ENCODE peak calls at places on chromosome 21, in five cellular contexts. Q, Z, G, B and R are unnamed samples.

GRCh38 chr21:43884012-43884860 is 19.2 kb downstream of the AGPAT3 start:
- DNase-seq in Q (peak; percentile 22), Z (no peak), G (peak; percentile 62), B (no peak), R (no peak)

GRCh38 chr21:46569071-46569470 is 35.8 kb downstream of the S100B start:
- DNase-seq in Q (peak; percentile 5), Z (no peak), G (peak; percentile 5), B (no peak), R (no peak)

GRCh38 chr21:45427331-45428271 is 22.6 kb downstream of the COL18A1 start:
- DNase-seq in Q (peak; percentile 82), Z (peak; percentile 74), G (peak; percentile 92), B (no peak), R (peak; percentile 61)

GRCh38 chr21:42777757-42778344 is 101.5 kb downstream of the WDR4 start:
- DNase-seq in Q (no peak), Z (peak; percentile 39), G (no peak), B (no peak), R (no peak)

GRCh38 chr21:34642211-34643075 is 26.4 kb upstream of the CLIC6 start:
- DNase-seq in Q (peak; percentile 35), Z (peak; percentile 15), G (peak; percentile 54), B (no peak), R (no peak)

GRCh38 chr21:31326478-31327247 is 17.4 kb downstream of the TIAM1 start:
- DNase-seq in Q (peak; percentile 51), Z (no peak), G (peak; percentile 57), B (peak; percentile 52), R (no peak)

GRCh38 chr21:43023175-43023574 is 48.8 kb downstream of the PKNOX1 start:
- DNase-seq in Q (no peak), Z (no peak), G (no peak), B (no peak), R (no peak)

GRCh38 chr21:31117046-31117916 is 79.0 kb upstream of the KRTAP19-8 start:
- DNase-seq in Q (peak; percentile 80), Z (peak; percentile 53), G (peak; percentile 67), B (no peak), R (no peak)

GRCh38 chr21:27564684-27565280 is 597.9 kb upstream of the ADAMTS5 start:
- DNase-seq in Q (peak; percentile 71), Z (no peak), G (peak; percentile 71), B (no peak), R (no peak)